ENCODE peak calls at places on chromosomes 11 and 22, in four cellular contexts. S, P, G and K are unnamed samples.

GRCh38 chr11:123328281-123328680 is 101.8 kb upstream of the GRAMD1B start:
- DNase-seq in S (no peak), P (no peak), G (no peak), K (no peak)

GRCh38 chr11:71436861-71437260 is 11.3 kb downstream of the DHCR7 start:
- DNase-seq in S (no peak), P (no peak), G (no peak), K (no peak)

GRCh38 chr11:2156416-2157182 is 4.4 kb downstream of the INS start:
- DNase-seq in S (peak), P (no peak), G (peak), K (peak)

GRCh38 chr11:88293931-88294330 is 43.6 kb downstream of the CTSC start:
- DNase-seq in S (no peak), P (no peak), G (no peak), K (no peak)

GRCh38 chr22:28369849-28370248 is 309.8 kb downstream of the TTC28 start:
- DNase-seq in S (no peak), P (no peak), G (no peak), K (no peak)

GRCh38 chr11:22555901-22556300 is 69.7 kb downstream of the FANCF start:
- DNase-seq in S (no peak), P (no peak), G (no peak), K (no peak)

GRCh38 chr11:114466742-114467141 is 27.5 kb downstream of the REXO2 start:
- DNase-seq in S (no peak), P (no peak), G (no peak), K (no peak)

GRCh38 chr22:16961477-16962186 is 46.4 kb downstream of the GAB4 start:
- DNase-seq in S (no peak), P (no peak), G (no peak), K (no peak)

GRCh38 chr22:36822581-36822980 is 5.7 kb upstream of the PVALB start:
- DNase-seq in S (no peak), P (no peak), G (no peak), K (no peak)

GRCh38 chr11:67572747-67573419 is 10.7 kb upstream of the GSTP1 start:
- DNase-seq in S (no peak), P (no peak), G (peak), K (no peak)

GRCh38 chr11:67300756-67301312 is 2.5 kb upstream of the SSH3 start:
- DNase-seq in S (no peak), P (no peak), G (peak), K (no peak)

GRCh38 chr11:24872912-24873311 is 376.1 kb downstream of the LUZP2 start:
- DNase-seq in S (no peak), P (no peak), G (no peak), K (no peak)
- TF ChIP-seq POLR2A in S (no peak), P (no peak), G (no peak), K (no peak)

GRCh38 chr11:66279092-66279797 is 1.3 kb downstream of the CNIH2 start:
- DNase-seq in S (no peak), P (no peak), G (no peak), K (no peak)

GRCh38 chr11:66275984-66276612 is 1.9 kb upstream of the CNIH2 start:
- DNase-seq in S (no peak), P (no peak), G (no peak), K (no peak)

GRCh38 chr11:66277475-66278391 is at the start of gene CNIH2:
- DNase-seq in S (peak), P (no peak), G (peak), K (peak)

GRCh38 chr11:66280428-66280827 is 2.5 kb downstream of the CNIH2 start:
- DNase-seq in S (no peak), P (no peak), G (no peak), K (no peak)

DNA sequence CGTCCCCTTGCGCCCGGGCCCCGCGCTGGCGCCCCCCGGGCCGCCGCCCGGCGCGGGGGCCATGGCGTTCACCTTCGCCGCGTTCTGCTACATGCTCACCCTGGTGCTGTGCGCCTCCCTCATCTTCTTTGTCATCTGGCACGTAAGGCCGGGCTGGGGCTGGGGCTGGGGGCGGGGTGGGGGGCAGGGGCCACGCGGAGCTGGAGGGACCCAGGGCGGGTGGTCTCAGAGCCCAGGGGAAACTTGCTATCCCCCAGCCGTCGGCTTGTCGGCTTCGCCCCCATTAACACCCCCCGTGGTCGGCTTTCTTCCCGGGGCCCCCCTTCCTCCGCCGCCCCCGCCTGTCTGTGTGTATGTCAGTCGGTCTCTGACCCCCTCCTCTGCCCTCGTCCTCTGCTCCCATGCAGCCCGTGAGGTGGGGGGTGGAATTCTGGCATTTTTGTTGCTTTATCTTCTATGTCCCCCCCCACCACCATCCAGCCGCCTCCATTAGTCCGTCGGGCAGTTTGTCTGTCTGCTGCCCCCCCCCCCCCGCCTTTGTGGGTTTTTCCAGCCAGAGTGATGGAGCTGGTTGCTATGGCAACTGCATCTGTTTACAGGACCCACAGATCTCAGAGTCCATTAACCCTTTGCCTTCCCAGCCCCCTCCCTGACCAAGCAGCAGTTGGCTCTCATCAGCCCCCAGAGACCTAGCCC is 569 bp downstream of the CNIH2 start:
- DNase-seq in S (no peak), P (no peak), G (no peak), K (no peak)
- TF ChIP-seq POLR2A in S (no peak), P (no peak), G (no peak), K (no peak)

GRCh38 chr22:35379146-35379993 is 1.5 kb upstream of the HMOX1 start:
- DNase-seq in S (no peak), P (no peak), G (no peak), K (no peak)

GRCh38 chr22:35380013-35380412 is 883 bp upstream of the HMOX1 start:
- DNase-seq in S (no peak), P (no peak), G (no peak), K (no peak)

GRCh38 chr22:35378547-35379078 is 2.3 kb upstream of the HMOX1 start:
- DNase-seq in S (no peak), P (no peak), G (no peak), K (no peak)

GRCh38 chr22:35381424-35381772 is 502 bp downstream of the HMOX1 start:
- DNase-seq in S (no peak), P (no peak), G (no peak), K (no peak)

DNA sequence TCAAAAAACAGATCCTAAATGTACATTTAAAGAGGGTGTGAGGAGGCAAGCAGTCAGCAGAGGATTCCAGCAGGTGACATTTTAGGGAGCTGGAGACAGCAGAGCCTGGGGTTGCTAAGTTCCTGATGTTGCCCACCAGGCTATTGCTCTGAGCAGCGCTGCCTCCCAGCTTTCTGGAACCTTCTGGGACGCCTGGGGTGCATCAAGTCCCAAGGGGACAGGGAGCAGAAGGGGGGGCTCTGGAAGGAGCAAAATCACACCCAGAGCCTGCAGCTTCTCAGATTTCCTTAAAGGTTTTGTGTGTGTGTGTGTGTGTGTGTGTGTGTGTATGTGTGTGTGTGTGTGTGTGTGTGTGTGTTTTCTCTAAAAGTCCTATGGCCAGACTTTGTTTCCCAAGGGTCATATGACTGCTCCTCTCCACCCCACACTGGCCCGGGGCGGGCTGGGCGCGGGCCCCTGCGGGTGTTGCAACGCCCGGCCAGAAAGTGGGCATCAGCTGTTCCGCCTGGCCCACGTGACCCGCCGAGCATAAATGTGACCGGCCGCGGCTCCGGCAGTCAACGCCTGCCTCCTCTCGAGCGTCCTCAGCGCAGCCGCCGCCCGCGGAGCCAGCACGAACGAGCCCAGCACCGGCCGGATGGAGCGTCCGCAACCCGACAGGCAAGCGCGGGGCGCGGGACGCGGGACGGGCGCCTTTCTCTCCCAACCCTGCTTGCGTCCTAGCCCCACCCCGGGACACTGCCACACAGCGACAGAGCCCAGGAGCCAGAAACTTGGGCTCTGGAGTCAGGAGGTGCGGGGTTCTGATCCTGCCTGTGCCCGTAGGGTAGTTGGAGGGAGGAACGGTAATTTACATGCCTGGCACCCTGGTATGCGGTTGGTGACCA is at the start of gene HMOX1:
- DNase-seq in S (peak), P (peak), G (peak), K (peak)
- TF ChIP-seq POLR2A in S (peak), P (no peak), G (peak), K (peak)

GRCh38 chr22:25404556-25404922 is 159.9 kb upstream of the GRK3 start:
- DNase-seq in S (no peak), P (no peak), G (no peak), K (no peak)

GRCh38 chr22:25403284-25403606 is 161.2 kb upstream of the GRK3 start:
- DNase-seq in S (no peak), P (no peak), G (no peak), K (no peak)

GRCh38 chr22:25403752-25404471 is 160.6 kb upstream of the GRK3 start:
- DNase-seq in S (no peak), P (no peak), G (no peak), K (no peak)

GRCh38 chr22:25402501-25403283 is 161.8 kb upstream of the GRK3 start:
- DNase-seq in S (no peak), P (no peak), G (peak), K (no peak)

GRCh38 chr22:25402160-25402500 is 162.3 kb upstream of the GRK3 start:
- DNase-seq in S (no peak), P (no peak), G (no peak), K (no peak)
- TF ChIP-seq POLR2A in S (no peak), P (no peak), G (no peak), K (no peak)

DNA sequence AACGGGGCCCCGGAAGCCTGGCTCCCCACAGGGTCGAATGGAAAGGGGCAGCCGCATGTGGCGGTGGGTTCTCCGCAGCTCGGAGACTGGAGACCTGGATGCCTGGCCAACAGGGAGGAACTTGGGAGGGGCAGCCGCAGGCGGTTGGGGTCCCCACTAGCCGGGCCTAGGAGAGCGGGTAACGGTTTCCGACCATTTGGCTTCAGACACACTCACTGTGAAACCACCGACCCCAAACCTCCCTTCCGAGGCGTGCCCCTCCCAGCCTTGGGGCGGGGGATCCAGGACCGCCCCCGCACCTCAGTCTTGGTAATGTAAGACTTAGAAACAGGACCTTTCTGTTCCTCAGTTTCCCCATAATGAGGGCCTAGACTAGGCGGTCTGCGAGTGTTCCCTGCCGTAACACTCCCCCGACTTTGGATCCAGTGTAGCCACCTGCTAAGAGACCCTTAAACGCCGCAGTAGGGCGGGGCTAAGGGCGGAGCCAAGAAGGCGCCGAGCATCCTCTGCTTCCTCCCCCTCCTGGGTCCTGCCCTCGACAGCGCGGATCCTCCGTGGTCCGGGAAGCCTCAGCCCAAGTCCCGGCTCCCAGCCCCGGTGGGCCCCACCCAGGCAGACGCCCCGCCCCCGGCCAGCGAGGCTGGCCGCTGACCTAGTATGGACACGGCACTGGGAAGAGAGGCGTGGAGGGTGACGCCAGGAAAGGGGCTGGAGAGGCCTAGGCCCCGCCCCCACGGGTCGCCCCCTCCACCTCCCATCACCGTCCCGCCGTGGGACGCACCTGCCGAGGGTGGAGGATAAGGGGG is 1.8 kb upstream of the RASGRP2 start:
- DNase-seq in S (peak), P (no peak), G (peak), K (peak)
- TF ChIP-seq POLR2A in S (no peak), P (no peak), G (peak), K (no peak)

GRCh38 chr11:112227471-112227870 is 1.2 kb downstream of the PTS start:
- DNase-seq in S (no peak), P (no peak), G (no peak), K (no peak)

GRCh38 chr11:112228706-112229105 is 2.5 kb downstream of the PTS start:
- DNase-seq in S (no peak), P (no peak), G (no peak), K (no peak)

GRCh38 chr11:112226062-112226921 is at the start of gene PTS:
- DNase-seq in S (peak), P (peak), G (peak), K (peak)

GRCh38 chr11:112225753-112226061 is 521 bp upstream of the PTS start:
- DNase-seq in S (no peak), P (no peak), G (peak), K (no peak)

DNA sequence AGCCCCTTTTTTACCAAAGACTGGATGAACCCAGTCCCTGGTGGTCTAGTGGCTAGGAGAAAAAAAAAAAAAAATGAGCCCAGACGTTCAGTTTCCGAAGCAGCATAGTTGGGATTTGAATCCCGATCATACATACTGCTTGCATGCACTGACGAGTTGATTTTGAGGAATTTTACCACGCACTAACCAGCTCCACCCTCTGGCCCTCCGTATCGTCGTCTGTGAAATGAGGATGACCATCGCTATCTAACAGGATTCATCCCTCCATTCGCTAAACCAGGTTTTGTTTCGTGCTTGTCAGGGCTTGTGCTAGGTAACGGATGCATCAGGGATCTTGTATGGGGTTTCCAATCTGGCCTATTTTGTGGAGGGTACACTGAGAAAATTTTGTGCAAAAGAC is 774 bp downstream of the PTS start:
- DNase-seq in S (peak), P (no peak), G (no peak), K (no peak)
- TF ChIP-seq POLR2A in S (no peak), P (no peak), G (no peak), K (no peak)

GRCh38 chr22:48042621-48043395 is 1280.4 kb downstream of the TBC1D22A start:
- DNase-seq in S (no peak), P (no peak), G (no peak), K (no peak)

GRCh38 chr22:48049116-48049515 is 1286.7 kb downstream of the TBC1D22A start:
- DNase-seq in S (no peak), P (no peak), G (no peak), K (no peak)

GRCh38 chr22:48047722-48048500 is 1285.5 kb downstream of the TBC1D22A start:
- DNase-seq in S (no peak), P (no peak), G (no peak), K (no peak)

GRCh38 chr22:48045369-48045768 is 1282.9 kb downstream of the TBC1D22A start:
- DNase-seq in S (no peak), P (no peak), G (no peak), K (peak)

GRCh38 chr22:48044484-48045060 is 1282.1 kb downstream of the TBC1D22A start:
- DNase-seq in S (no peak), P (no peak), G (no peak), K (no peak)
- TF ChIP-seq POLR2A in S (no peak), P (no peak), G (no peak), K (no peak)

GRCh38 chr11:72813740-72814138 is 472 bp upstream of the ATG16L2 start:
- DNase-seq in S (peak), P (no peak), G (peak), K (peak)
- TF ChIP-seq POLR2A in S (peak), P (no peak), G (peak), K (peak)

GRCh38 chr11:62556102-62556871 is 9.7 kb upstream of the AHNAK start:
- DNase-seq in S (peak), P (peak), G (peak), K (no peak)
- TF ChIP-seq POLR2A in S (no peak), P (no peak), G (no peak), K (peak)

DNA sequence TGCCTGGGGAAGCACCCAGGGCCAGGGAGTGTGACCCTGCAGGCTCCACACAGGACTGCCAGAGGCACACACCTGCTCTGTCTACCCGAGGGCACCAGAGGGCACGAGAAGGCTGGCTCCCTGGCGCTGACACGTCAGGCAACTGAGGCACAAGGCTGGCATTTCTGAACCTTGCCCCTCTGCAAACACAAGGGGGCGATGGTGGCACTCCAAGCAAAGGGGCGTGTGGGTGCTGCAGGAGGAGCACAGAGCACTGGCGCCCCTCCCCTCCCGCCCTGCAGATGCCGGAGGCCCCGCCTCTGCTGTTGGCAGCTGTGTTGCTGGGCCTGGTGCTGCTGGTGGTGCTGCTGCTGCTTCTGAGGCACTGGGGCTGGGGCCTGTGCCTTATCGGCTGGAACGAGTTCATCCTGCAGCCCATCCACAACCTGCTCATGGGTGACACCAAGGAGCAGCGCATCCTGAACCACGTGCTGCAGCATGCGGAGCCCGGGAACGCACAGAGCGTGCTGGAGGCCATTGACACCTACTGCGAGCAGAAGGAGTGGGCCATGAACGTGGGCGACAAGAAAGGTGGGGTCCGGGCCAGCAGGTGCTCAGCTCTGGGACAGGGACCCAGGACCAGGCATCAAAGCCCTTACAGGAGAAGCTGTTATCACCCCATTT is 20.8 kb upstream of the TXNRD2 start:
- DNase-seq in S (peak), P (no peak), G (peak), K (peak)
- TF ChIP-seq POLR2A in S (no peak), P (no peak), G (no peak), K (no peak)